ENCODE peak calls at places on chromosomes 5 and 9, in six cellular contexts. O, I, W, P, R and G are unnamed samples.

GRCh38 chr5:149392718-149393117 is 13.6 kb upstream of the IL17B start:
- DNase-seq in O (no peak), I (no peak), W (no peak), P (peak; percentile 73), R (peak; percentile 48), G (peak; percentile 87)

GRCh38 chr9:68555416-68555815 is 14.7 kb upstream of the TMEM252 start:
- DNase-seq in O (peak; percentile 15), I (no peak), W (no peak), P (no peak), R (no peak), G (no peak)

GRCh38 chr5:56670916-56671315 is 144.4 kb upstream of the MAP3K1 start:
- DNase-seq in O (no peak), I (no peak), W (no peak), P (peak; percentile 42), R (no peak), G (peak; percentile 69)

GRCh38 chr5:21807953-21808352 is 1045.2 kb downstream of the CDH12 start:
- DNase-seq in O (no peak), I (no peak), W (no peak), P (peak; percentile 15), R (peak; percentile 44), G (peak; percentile 19)

GRCh38 chr5:96067902-96068614 is 106.4 kb upstream of the ELL2 start:
- DNase-seq in O (no peak), I (no peak), W (no peak), P (peak; percentile 88), R (peak; percentile 95), G (peak; percentile 95)

GRCh38 chr9:35948901-35949318 is 9.0 kb downstream of the OR2S2 start:
- DNase-seq in O (no peak), I (peak; percentile 47), W (no peak), P (no peak), R (peak; percentile 79), G (no peak)

GRCh38 chr5:126446498-126447224 is 23.5 kb downstream of the GRAMD2B start:
- DNase-seq in O (no peak), I (no peak), W (no peak), P (peak; percentile 71), R (peak; percentile 70), G (peak; percentile 88)

GRCh38 chr9:86978986-86979385 is 31.7 kb upstream of the GAS1 start:
- DNase-seq in O (no peak), I (no peak), W (no peak), P (no peak), R (no peak), G (peak; percentile 69)

GRCh38 chr9:91483835-91484234 is 60.2 kb upstream of the NFIL3 start:
- DNase-seq in O (no peak), I (no peak), W (no peak), P (no peak), R (peak; percentile 43), G (no peak)

GRCh38 chr9:125694478-125694877 is 12.5 kb downstream of the MAPKAP1 start:
- DNase-seq in O (peak; percentile 24), I (no peak), W (no peak), P (peak; percentile 22), R (no peak), G (peak; percentile 12)

GRCh38 chr9:137028281-137029057 is 432 bp upstream of the ABCA2 start:
- DNase-seq in O (peak; percentile 75), I (peak; percentile 55), W (no peak), P (peak; percentile 41), R (peak; percentile 70), G (peak; percentile 11)

GRCh38 chr9:133782157-133783130 is 44.3 kb upstream of the SARDH start:
- DNase-seq in O (peak; percentile 64), I (peak; percentile 81), W (no peak), P (peak; percentile 68), R (peak; percentile 87), G (peak; percentile 62)

GRCh38 chr9:133781828-133782135 is 43.6 kb upstream of the SARDH start:
- DNase-seq in O (no peak), I (no peak), W (no peak), P (no peak), R (no peak), G (no peak)

GRCh38 chr9:133784731-133785561 is 46.8 kb upstream of the SARDH start:
- DNase-seq in O (no peak), I (no peak), W (no peak), P (no peak), R (peak; percentile 66), G (no peak)

GRCh38 chr9:133780962-133781827 is 43.0 kb upstream of the SARDH start:
- DNase-seq in O (no peak), I (no peak), W (no peak), P (no peak), R (no peak), G (no peak)

GRCh38 chr9:133783331-133783731 is 45.2 kb upstream of the SARDH start:
- DNase-seq in O (no peak), I (no peak), W (no peak), P (no peak), R (no peak), G (no peak)
- H3K14ac ChIP-seq in O (no peak overlapping the region), I (no peak overlapping the region), W (no peak overlapping the region), P (no peak overlapping the region), R (no peak overlapping the region), G (no peak overlapping the region)

DNA sequence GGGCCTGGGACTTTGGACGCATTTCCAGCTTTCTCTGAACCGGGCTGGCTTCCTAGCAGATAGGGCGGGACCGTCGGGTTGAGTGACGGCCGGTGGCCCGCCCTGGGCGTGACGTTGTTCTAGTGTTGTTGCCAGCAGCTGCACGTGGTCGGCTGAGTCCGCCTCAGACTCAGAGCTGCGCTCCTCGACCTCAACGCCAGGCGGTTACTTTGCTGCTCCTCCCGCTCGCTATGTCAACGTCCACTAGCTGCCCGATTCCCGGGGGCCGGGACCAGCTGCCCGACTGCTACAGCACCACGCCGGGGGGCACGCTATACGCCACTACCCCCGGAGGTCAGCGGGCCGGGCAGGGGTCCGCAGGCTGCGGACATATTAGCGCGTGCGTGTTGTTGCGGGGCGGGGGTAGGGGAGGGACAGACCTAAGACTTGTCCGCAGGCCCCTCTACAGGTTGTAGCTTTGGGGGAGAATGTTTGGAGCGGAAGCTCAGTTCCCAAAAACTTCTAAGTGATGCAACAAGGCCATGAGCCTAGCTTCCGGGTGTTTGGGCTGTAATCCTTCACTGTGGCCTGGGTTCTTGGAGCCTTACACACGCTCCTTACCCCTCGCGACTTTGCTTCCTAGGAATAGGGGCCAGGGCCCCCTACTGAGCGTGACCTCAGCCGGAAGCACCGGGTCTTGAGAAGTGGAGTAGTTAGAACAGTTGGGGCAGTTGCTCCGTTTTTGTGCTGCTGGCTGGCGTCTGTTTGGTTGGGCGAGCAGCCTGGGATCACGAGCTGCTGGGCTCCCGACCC is at the start of gene EIF4EBP3:
- DNase-seq in O (peak; percentile 87), I (peak; percentile 99), W (peak; percentile 91), P (peak; percentile 97), R (peak; percentile 95), G (peak; percentile 95)
- H3K27ac ChIP-seq in O (peak within 1 kb of the TSS; percentile 68), I (peak within 1 kb of the TSS; percentile 19), W (peak within 1 kb of the TSS; percentile 73), P (peak within 1 kb of the TSS; percentile 66), R (no peak within 1 kb of the TSS), G (peak within 1 kb of the TSS; percentile 3)

DNA sequence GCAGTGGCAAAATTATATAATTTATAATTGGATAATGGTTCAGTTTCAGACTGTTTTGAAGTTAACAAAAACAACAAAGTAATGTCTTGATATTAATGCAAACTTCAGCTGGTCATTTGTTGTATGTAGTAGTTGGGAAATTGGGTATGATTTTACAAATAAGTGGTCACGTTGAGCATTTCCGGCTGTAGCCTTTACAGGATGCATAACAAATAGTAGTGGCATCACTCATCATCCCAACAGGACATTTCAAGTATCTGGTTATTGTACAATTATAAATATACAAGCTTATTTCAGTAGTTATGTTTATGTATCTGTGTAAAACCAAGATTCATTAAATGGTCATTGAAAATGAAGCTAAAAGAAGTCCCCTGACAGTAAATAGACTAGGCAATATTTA is 72.9 kb downstream of the SMIM15 start:
- DNase-seq in O (no peak), I (no peak), W (no peak), P (peak; percentile 57), R (no peak), G (peak; percentile 28)
- H3K23ac ChIP-seq in O (no peak overlapping the region), I (no peak overlapping the region), W (no peak overlapping the region), P (no peak overlapping the region), R (no peak overlapping the region), G (no peak overlapping the region)

GRCh38 chr5:68547049-68547448 is 331.5 kb downstream of the PIK3R1 start:
- DNase-seq in O (no peak), I (no peak), W (no peak), P (no peak), R (no peak), G (no peak)

GRCh38 chr5:68550031-68550430 is 334.5 kb downstream of the PIK3R1 start:
- DNase-seq in O (no peak), I (no peak), W (no peak), P (no peak), R (no peak), G (no peak)

GRCh38 chr5:68548959-68549676 is 333.6 kb downstream of the PIK3R1 start:
- DNase-seq in O (no peak), I (no peak), W (no peak), P (peak; percentile 89), R (peak; percentile 7), G (peak; percentile 92)

GRCh38 chr5:68545636-68546325 is 330.2 kb downstream of the PIK3R1 start:
- DNase-seq in O (no peak), I (no peak), W (no peak), P (no peak), R (no peak), G (no peak)

GRCh38 chr5:68547621-68548020 is 332.1 kb downstream of the PIK3R1 start:
- DNase-seq in O (no peak), I (no peak), W (no peak), P (no peak), R (no peak), G (peak; percentile 42)
- H3K14ac ChIP-seq in O (no peak overlapping the region), I (no peak overlapping the region), W (no peak overlapping the region), P (no peak overlapping the region), R (no peak overlapping the region), G (peak overlapping the region; percentile 20)

GRCh38 chr5:180976518-180976917 is 12.1 kb upstream of the BTNL3 start:
- DNase-seq in O (no peak), I (no peak), W (no peak), P (no peak), R (no peak), G (no peak)

GRCh38 chr5:180982008-180982741 is 6.5 kb upstream of the BTNL3 start:
- DNase-seq in O (no peak), I (peak; percentile 27), W (no peak), P (no peak), R (no peak), G (no peak)

GRCh38 chr5:180975338-180975737 is 13.3 kb upstream of the BTNL3 start:
- DNase-seq in O (no peak), I (no peak), W (no peak), P (no peak), R (no peak), G (no peak)

GRCh38 chr5:180974612-180975315 is 13.9 kb upstream of the BTNL3 start:
- DNase-seq in O (no peak), I (no peak), W (no peak), P (no peak), R (no peak), G (no peak)

DNA sequence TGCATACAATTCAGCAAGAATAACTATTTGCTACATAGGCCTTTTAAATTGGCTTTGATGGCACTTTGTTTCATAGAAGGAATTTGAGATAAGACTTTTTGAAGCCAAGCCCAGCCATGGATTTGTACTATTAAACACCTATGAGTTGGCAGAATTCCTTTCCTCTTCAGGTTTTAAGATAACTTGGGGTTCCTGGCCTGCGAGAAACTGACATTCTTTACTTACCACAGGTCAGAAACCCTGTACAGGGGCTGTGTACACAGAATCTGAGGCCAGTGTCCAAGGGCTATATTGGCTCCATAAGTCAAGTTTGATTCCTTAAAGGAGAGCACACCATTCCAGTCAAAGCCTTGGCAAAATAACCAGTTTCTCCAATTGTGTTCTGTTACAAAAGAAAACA is 10.8 kb upstream of the BTNL3 start:
- DNase-seq in O (no peak), I (no peak), W (no peak), P (no peak), R (no peak), G (no peak)
- H3K27ac ChIP-seq in O (no peak overlapping the region), I (no peak overlapping the region), W (no peak overlapping the region), P (no peak overlapping the region), R (no peak overlapping the region), G (no peak overlapping the region)